ENCODE peak calls at places on chromosomes 1 and 21, in four cellular contexts. One of them, this sample, is unnamed.

GRCh38 chr1:19033926-19034680 is 77.6 kb upstream of the IFFO2 start:
- DNase-seq in A549: no peak
- DNase-seq in K562: no peak
- DNase-seq in GM12878: no peak
- DNase-seq in this sample: no peak

GRCh38 chr1:36888811-36889477 is 145.4 kb downstream of the GRIK3 start:
- DNase-seq in A549: no peak
- DNase-seq in K562: no peak
- DNase-seq in GM12878: no peak
- DNase-seq in this sample: no peak

GRCh38 chr1:32338637-32339145 is 2.7 kb upstream of the MARCKSL1 start:
- DNase-seq in A549: no peak
- DNase-seq in K562: no peak
- DNase-seq in GM12878: no peak
- DNase-seq in this sample: no peak

GRCh38 chr1:163844393-163844948 is 522.7 kb downstream of the NUF2 start:
- DNase-seq in A549: no peak
- DNase-seq in K562: no peak
- DNase-seq in GM12878: no peak
- DNase-seq in this sample: no peak

GRCh38 chr1:196651637-196652215 is at the start of gene CFH:
- DNase-seq in A549: peak
- DNase-seq in K562: no peak
- DNase-seq in GM12878: no peak
- DNase-seq in this sample: no peak

GRCh38 chr1:118117521-118117920 is 67.5 kb downstream of the SPAG17 start:
- DNase-seq in A549: no peak
- DNase-seq in K562: no peak
- DNase-seq in GM12878: no peak
- DNase-seq in this sample: no peak

GRCh38 chr1:22796642-22797041 is 86.0 kb downstream of the EPHB2 start:
- DNase-seq in A549: no peak
- DNase-seq in K562: no peak
- DNase-seq in GM12878: no peak
- DNase-seq in this sample: no peak

GRCh38 chr1:112011231-112011630 is 21.8 kb upstream of the KCND3 start:
- DNase-seq in A549: no peak
- DNase-seq in K562: no peak
- DNase-seq in GM12878: no peak
- DNase-seq in this sample: no peak

GRCh38 chr1:10779201-10779600 is 17.2 kb downstream of the CASZ1 start:
- DNase-seq in A549: peak
- DNase-seq in K562: no peak
- DNase-seq in GM12878: no peak
- DNase-seq in this sample: no peak

GRCh38 chr1:54803761-54804470 is 2.8 kb upstream of the TTC22 start:
- DNase-seq in A549: no peak
- DNase-seq in K562: no peak
- DNase-seq in GM12878: no peak
- DNase-seq in this sample: no peak

GRCh38 chr1:54805981-54806381 is 4.9 kb upstream of the TTC22 start:
- DNase-seq in A549: no peak
- DNase-seq in K562: no peak
- DNase-seq in GM12878: no peak
- DNase-seq in this sample: no peak

GRCh38 chr1:54805466-54805865 is 4.3 kb upstream of the TTC22 start:
- DNase-seq in A549: no peak
- DNase-seq in K562: no peak
- DNase-seq in GM12878: no peak
- DNase-seq in this sample: no peak

GRCh38 chr1:54806931-54807611 is 5.9 kb upstream of the TTC22 start:
- DNase-seq in A549: no peak
- DNase-seq in K562: no peak
- DNase-seq in GM12878: no peak
- DNase-seq in this sample: no peak

GRCh38 chr1:54804471-54805132 is 3.5 kb upstream of the TTC22 start:
- DNase-seq in A549: no peak
- DNase-seq in K562: no peak
- DNase-seq in GM12878: no peak
- DNase-seq in this sample: no peak
- TF ChIP-seq POLR2AphosphoS2 in A549: no peak
- TF ChIP-seq POLR2AphosphoS2 in K562: no peak
- TF ChIP-seq POLR2AphosphoS2 in GM12878: no peak
- TF ChIP-seq POLR2AphosphoS2 in this sample: no peak

GRCh38 chr1:234628099-234628498 is 18.1 kb upstream of the IRF2BP2 start:
- DNase-seq in A549: peak
- DNase-seq in K562: no peak
- DNase-seq in GM12878: no peak
- DNase-seq in this sample: no peak
- TF ChIP-seq POLR2AphosphoS2 in A549: no peak
- TF ChIP-seq POLR2AphosphoS2 in K562: no peak
- TF ChIP-seq POLR2AphosphoS2 in GM12878: no peak
- TF ChIP-seq POLR2AphosphoS2 in this sample: no peak

GRCh38 chr21:33947451-33948095 is 32.0 kb upstream of the ATP5PO start:
- DNase-seq in A549: peak
- DNase-seq in K562: peak
- DNase-seq in GM12878: peak
- DNase-seq in this sample: peak

GRCh38 chr21:33950425-33951079 is 34.9 kb upstream of the ATP5PO start:
- DNase-seq in A549: no peak
- DNase-seq in K562: no peak
- DNase-seq in GM12878: no peak
- DNase-seq in this sample: no peak

GRCh38 chr21:33948096-33948950 is 32.7 kb upstream of the ATP5PO start:
- DNase-seq in A549: peak
- DNase-seq in K562: peak
- DNase-seq in GM12878: peak
- DNase-seq in this sample: no peak

GRCh38 chr21:33949516-33950424 is 34.2 kb upstream of the ATP5PO start:
- DNase-seq in A549: no peak
- DNase-seq in K562: no peak
- DNase-seq in GM12878: peak
- DNase-seq in this sample: no peak

DNA sequence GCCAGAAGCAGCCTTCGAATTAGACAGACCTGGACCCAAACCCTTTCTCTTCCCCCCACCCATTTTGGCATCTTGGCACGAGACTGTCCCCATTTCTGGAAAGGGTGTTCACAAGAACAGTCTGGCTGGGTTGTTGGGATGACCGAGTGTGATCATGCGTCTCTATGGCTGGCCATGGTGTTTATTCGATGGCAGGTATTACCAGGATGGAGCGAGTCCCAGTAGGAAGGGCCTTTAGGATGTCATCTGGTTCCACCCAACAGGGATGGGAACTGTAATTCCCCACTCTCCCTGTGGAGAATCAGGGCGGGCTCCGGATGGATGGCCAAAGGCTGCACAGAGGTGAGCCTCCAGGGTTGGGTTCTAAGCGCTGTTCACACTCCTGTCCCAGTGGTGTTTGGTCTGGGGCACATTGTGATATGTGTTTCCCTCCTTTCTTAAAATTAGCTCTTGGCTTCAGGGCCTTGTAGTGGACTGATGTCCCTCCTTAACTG is 33.4 kb upstream of the ATP5PO start:
- DNase-seq in A549: no peak
- DNase-seq in K562: no peak
- DNase-seq in GM12878: no peak
- DNase-seq in this sample: no peak
- TF ChIP-seq POLR2AphosphoS2 in A549: no peak
- TF ChIP-seq POLR2AphosphoS2 in K562: no peak
- TF ChIP-seq POLR2AphosphoS2 in GM12878: no peak
- TF ChIP-seq POLR2AphosphoS2 in this sample: no peak

GRCh38 chr1:113191579-113192076 is 118.6 kb downstream of the LRIG2 start:
- DNase-seq in A549: peak
- DNase-seq in K562: no peak
- DNase-seq in GM12878: peak
- DNase-seq in this sample: no peak
- TF ChIP-seq POLR2AphosphoS2 in A549: no peak
- TF ChIP-seq POLR2AphosphoS2 in K562: no peak
- TF ChIP-seq POLR2AphosphoS2 in GM12878: no peak
- TF ChIP-seq POLR2AphosphoS2 in this sample: no peak

GRCh38 chr1:68916227-68916853 is 419.5 kb upstream of the DEPDC1 start:
- DNase-seq in A549: no peak
- DNase-seq in K562: no peak
- DNase-seq in GM12878: no peak
- DNase-seq in this sample: no peak
- TF ChIP-seq POLR2AphosphoS2 in A549: no peak
- TF ChIP-seq POLR2AphosphoS2 in K562: no peak
- TF ChIP-seq POLR2AphosphoS2 in GM12878: no peak
- TF ChIP-seq POLR2AphosphoS2 in this sample: no peak

GRCh38 chr1:45272943-45273342 is 53.8 kb upstream of the HPDL start:
- DNase-seq in A549: no peak
- DNase-seq in K562: no peak
- DNase-seq in GM12878: no peak
- DNase-seq in this sample: no peak
- TF ChIP-seq POLR2AphosphoS2 in A549: no peak
- TF ChIP-seq POLR2AphosphoS2 in K562: no peak
- TF ChIP-seq POLR2AphosphoS2 in GM12878: no peak
- TF ChIP-seq POLR2AphosphoS2 in this sample: no peak

GRCh38 chr1:224168859-224169380 is 14.1 kb upstream of the DEGS1 start:
- DNase-seq in A549: peak
- DNase-seq in K562: no peak
- DNase-seq in GM12878: peak
- DNase-seq in this sample: peak
- TF ChIP-seq POLR2AphosphoS2 in A549: no peak
- TF ChIP-seq POLR2AphosphoS2 in K562: no peak
- TF ChIP-seq POLR2AphosphoS2 in GM12878: no peak
- TF ChIP-seq POLR2AphosphoS2 in this sample: no peak

GRCh38 chr1:214439352-214440119 is 111.9 kb downstream of the PTPN14 start:
- DNase-seq in A549: peak
- DNase-seq in K562: no peak
- DNase-seq in GM12878: peak
- DNase-seq in this sample: peak
- TF ChIP-seq POLR2AphosphoS2 in A549: no peak
- TF ChIP-seq POLR2AphosphoS2 in K562: no peak
- TF ChIP-seq POLR2AphosphoS2 in GM12878: no peak
- TF ChIP-seq POLR2AphosphoS2 in this sample: no peak

This sample was measured in HepG2.